ENCODE peak calls at places on chromosomes 12 and 14, in six cellular contexts. One of them, this sample, is unnamed.

GRCh38 chr12:104501641-104502040 is 44.9 kb downstream of the CHST11 start:
- DNase-seq in left lung: no peak
- DNase-seq in naive thymus-derived CD4-positive, alpha-beta T cell: no peak
- DNase-seq in stomach: no peak
- DNase-seq in WERI-Rb-1: no peak
- DNase-seq in mucosa of descending colon: no peak
- DNase-seq in this sample: no peak

GRCh38 chr14:30484976-30485375 is 74.0 kb upstream of the G2E3 start:
- DNase-seq in left lung: no peak
- DNase-seq in naive thymus-derived CD4-positive, alpha-beta T cell: no peak
- DNase-seq in stomach: no peak
- DNase-seq in WERI-Rb-1: no peak
- DNase-seq in mucosa of descending colon: no peak
- DNase-seq in this sample: no peak

GRCh38 chr14:101708853-101709532 is 52.5 kb upstream of the PPP2R5C start:
- DNase-seq in left lung: no peak
- DNase-seq in naive thymus-derived CD4-positive, alpha-beta T cell: no peak
- DNase-seq in stomach: no peak
- DNase-seq in WERI-Rb-1: peak; percentile 61
- DNase-seq in mucosa of descending colon: no peak
- DNase-seq in this sample: no peak

GRCh38 chr14:71626281-71626835 is 305.9 kb upstream of the RGS6 start:
- DNase-seq in left lung: no peak
- DNase-seq in naive thymus-derived CD4-positive, alpha-beta T cell: no peak
- DNase-seq in stomach: no peak
- DNase-seq in WERI-Rb-1: no peak
- DNase-seq in mucosa of descending colon: no peak
- DNase-seq in this sample: peak; percentile 14

GRCh38 chr14:53929871-53930685 is 26.5 kb downstream of the BMP4 start:
- DNase-seq in left lung: no peak
- DNase-seq in naive thymus-derived CD4-positive, alpha-beta T cell: peak; percentile 29
- DNase-seq in stomach: no peak
- DNase-seq in WERI-Rb-1: peak; percentile 38
- DNase-seq in mucosa of descending colon: peak; percentile 67
- DNase-seq in this sample: peak; percentile 36

GRCh38 chr12:179131-179884 is 34.6 kb downstream of the SLC6A12 start:
- DNase-seq in left lung: peak; percentile 69
- DNase-seq in naive thymus-derived CD4-positive, alpha-beta T cell: no peak
- DNase-seq in stomach: no peak
- DNase-seq in WERI-Rb-1: no peak
- DNase-seq in mucosa of descending colon: no peak
- DNase-seq in this sample: no peak

GRCh38 chr12:103673891-103674375 is 86.9 kb downstream of the STAB2 start:
- DNase-seq in left lung: no peak
- DNase-seq in naive thymus-derived CD4-positive, alpha-beta T cell: no peak
- DNase-seq in stomach: no peak
- DNase-seq in WERI-Rb-1: no peak
- DNase-seq in mucosa of descending colon: peak; percentile 31
- DNase-seq in this sample: no peak

GRCh38 chr14:50757702-50758101 is 73.3 kb downstream of the NIN start:
- DNase-seq in left lung: no peak
- DNase-seq in naive thymus-derived CD4-positive, alpha-beta T cell: no peak
- DNase-seq in stomach: no peak
- DNase-seq in WERI-Rb-1: no peak
- DNase-seq in mucosa of descending colon: no peak
- DNase-seq in this sample: no peak

GRCh38 chr12:110224379-110225304 is 56.4 kb upstream of the ATP2A2 start:
- DNase-seq in left lung: no peak
- DNase-seq in naive thymus-derived CD4-positive, alpha-beta T cell: no peak
- DNase-seq in stomach: no peak
- DNase-seq in WERI-Rb-1: no peak
- DNase-seq in mucosa of descending colon: peak; percentile 31
- DNase-seq in this sample: peak; percentile 39

DNA sequence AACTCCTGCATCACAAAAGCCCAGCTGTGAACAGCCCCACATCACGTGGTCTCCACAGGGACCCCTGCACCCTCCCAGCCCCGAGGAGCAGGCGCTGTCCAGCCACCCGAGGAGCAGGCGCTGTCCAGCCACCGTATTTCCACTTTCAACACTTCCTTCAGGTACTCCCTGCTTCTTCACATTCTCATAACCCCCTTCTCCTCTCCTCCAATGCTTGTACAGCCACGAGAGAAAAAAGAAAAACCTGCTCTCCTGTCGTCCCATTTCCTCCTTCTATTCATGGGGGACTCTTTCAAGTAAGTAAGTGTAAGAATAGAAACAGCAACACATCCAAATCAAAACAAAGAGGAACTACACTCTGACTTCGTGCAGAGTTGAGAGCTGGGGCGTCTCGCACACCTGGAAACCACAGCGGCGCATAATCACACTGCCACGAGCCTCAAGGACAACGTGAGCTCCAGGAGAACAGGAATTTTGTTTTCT is 11.9 kb downstream of the CDC42BPB start:
- DNase-seq in left lung: no peak
- DNase-seq in naive thymus-derived CD4-positive, alpha-beta T cell: no peak
- DNase-seq in stomach: no peak
- DNase-seq in WERI-Rb-1: no peak
- DNase-seq in mucosa of descending colon: no peak
- DNase-seq in this sample: no peak
- H3K4me3 ChIP-seq in left lung: no peak overlapping the region
- H3K4me3 ChIP-seq in naive thymus-derived CD4-positive, alpha-beta T cell: no peak overlapping the region
- H3K4me3 ChIP-seq in stomach: no peak overlapping the region
- H3K4me3 ChIP-seq in WERI-Rb-1: no peak overlapping the region
- H3K4me3 ChIP-seq in mucosa of descending colon: no peak overlapping the region
- H3K4me3 ChIP-seq in this sample: no peak overlapping the region

GRCh38 chr14:105426416-105427130 is 6.9 kb downstream of the MTA1 start:
- DNase-seq in left lung: peak; percentile 52
- DNase-seq in naive thymus-derived CD4-positive, alpha-beta T cell: no peak
- DNase-seq in stomach: no peak
- DNase-seq in WERI-Rb-1: no peak
- DNase-seq in mucosa of descending colon: no peak
- DNase-seq in this sample: no peak
- H3K36me3 ChIP-seq in left lung: peaks cover 23% of the 10 kb centered on the region
- H3K36me3 ChIP-seq in naive thymus-derived CD4-positive, alpha-beta T cell: no peaks in the 10 kb centered on the region
- H3K36me3 ChIP-seq in stomach: peaks cover 44% of the 10 kb centered on the region
- H3K36me3 ChIP-seq in WERI-Rb-1: peaks cover 47% of the 10 kb centered on the region
- H3K36me3 ChIP-seq in mucosa of descending colon: no peaks in the 10 kb centered on the region
- H3K36me3 ChIP-seq in this sample: peaks cover 67% of the 10 kb centered on the region

GRCh38 chr12:58529897-58530296 is 390.4 kb downstream of the LRIG3 start:
- DNase-seq in left lung: no peak
- DNase-seq in naive thymus-derived CD4-positive, alpha-beta T cell: no peak
- DNase-seq in stomach: no peak
- DNase-seq in WERI-Rb-1: no peak
- DNase-seq in mucosa of descending colon: no peak
- DNase-seq in this sample: no peak

GRCh38 chr12:58532855-58533608 is 387.3 kb downstream of the LRIG3 start:
- DNase-seq in left lung: no peak
- DNase-seq in naive thymus-derived CD4-positive, alpha-beta T cell: no peak
- DNase-seq in stomach: no peak
- DNase-seq in WERI-Rb-1: no peak
- DNase-seq in mucosa of descending colon: no peak
- DNase-seq in this sample: no peak

GRCh38 chr12:58528266-58528665 is 392.0 kb downstream of the LRIG3 start:
- DNase-seq in left lung: no peak
- DNase-seq in naive thymus-derived CD4-positive, alpha-beta T cell: no peak
- DNase-seq in stomach: no peak
- DNase-seq in WERI-Rb-1: no peak
- DNase-seq in mucosa of descending colon: no peak
- DNase-seq in this sample: no peak

GRCh38 chr12:58529114-58529665 is 391.1 kb downstream of the LRIG3 start:
- DNase-seq in left lung: no peak
- DNase-seq in naive thymus-derived CD4-positive, alpha-beta T cell: no peak
- DNase-seq in stomach: no peak
- DNase-seq in WERI-Rb-1: no peak
- DNase-seq in mucosa of descending colon: no peak
- DNase-seq in this sample: no peak

DNA sequence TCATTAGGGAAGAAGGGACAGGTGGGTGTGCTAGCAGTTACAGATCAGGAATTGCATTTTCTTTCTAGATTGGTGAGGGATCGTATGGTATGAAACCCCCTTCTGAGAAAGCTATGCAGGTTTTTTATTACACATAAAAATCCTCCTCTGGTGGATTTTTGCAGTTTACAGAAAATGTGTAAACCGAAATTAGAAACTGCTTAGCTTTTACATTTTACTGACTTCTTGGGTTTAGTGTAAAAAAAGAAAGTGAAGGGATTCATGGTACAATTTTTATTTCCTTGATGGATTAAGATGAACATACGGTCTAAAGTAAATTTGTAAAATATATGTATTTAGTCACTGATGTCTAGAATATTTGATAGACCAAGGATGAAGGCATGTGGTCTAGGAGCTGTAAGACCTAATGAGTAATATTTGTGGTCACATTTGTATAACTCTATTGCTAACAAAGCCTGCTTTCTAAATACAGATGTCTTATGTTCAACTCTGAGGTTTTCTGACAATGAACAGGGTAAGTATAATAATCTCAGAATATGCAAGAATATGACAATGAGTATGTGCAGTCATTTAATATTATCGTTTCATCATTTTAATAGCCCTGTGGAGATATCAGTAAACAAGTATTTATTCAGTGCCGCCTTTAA is 389.8 kb downstream of the LRIG3 start:
- DNase-seq in left lung: no peak
- DNase-seq in naive thymus-derived CD4-positive, alpha-beta T cell: no peak
- DNase-seq in stomach: no peak
- DNase-seq in WERI-Rb-1: no peak
- DNase-seq in mucosa of descending colon: no peak
- DNase-seq in this sample: no peak
- H3K4me3 ChIP-seq in left lung: no peak overlapping the region
- H3K4me3 ChIP-seq in naive thymus-derived CD4-positive, alpha-beta T cell: no peak overlapping the region
- H3K4me3 ChIP-seq in stomach: no peak overlapping the region
- H3K4me3 ChIP-seq in WERI-Rb-1: no peak overlapping the region
- H3K4me3 ChIP-seq in mucosa of descending colon: no peak overlapping the region
- H3K4me3 ChIP-seq in this sample: no peak overlapping the region

DNA sequence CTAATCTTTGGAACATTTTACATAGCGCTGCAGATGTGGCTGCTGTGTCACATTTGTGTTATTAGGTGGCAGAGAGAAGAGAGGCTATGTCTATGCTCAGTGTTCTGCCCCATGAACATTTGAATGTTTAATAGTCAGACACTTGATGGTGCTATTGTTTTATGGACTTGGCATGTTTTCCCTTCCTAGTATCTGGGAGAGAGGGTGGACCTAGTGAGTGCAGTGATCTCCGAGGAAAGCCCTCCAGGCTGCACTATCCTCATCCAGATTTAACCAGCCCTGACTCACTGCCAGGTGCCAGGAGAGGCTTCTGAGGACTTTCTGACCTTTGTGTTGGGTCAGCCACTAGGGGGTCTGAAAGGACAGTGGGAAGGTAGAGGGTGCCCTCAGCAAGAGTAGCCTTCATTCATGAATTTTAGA is 24.3 kb downstream of the ZFC3H1 start:
- DNase-seq in left lung: no peak
- DNase-seq in naive thymus-derived CD4-positive, alpha-beta T cell: no peak
- DNase-seq in stomach: no peak
- DNase-seq in WERI-Rb-1: peak; percentile 40
- DNase-seq in mucosa of descending colon: no peak
- DNase-seq in this sample: peak; percentile 43
- H3K36me3 ChIP-seq in left lung: peaks cover 99% of the 10 kb centered on the region
- H3K36me3 ChIP-seq in naive thymus-derived CD4-positive, alpha-beta T cell: peaks cover 19% of the 10 kb centered on the region
- H3K36me3 ChIP-seq in stomach: peaks cover 96% of the 10 kb centered on the region
- H3K36me3 ChIP-seq in WERI-Rb-1: peaks cover 64% of the 10 kb centered on the region
- H3K36me3 ChIP-seq in mucosa of descending colon: peaks cover 6% of the 10 kb centered on the region
- H3K36me3 ChIP-seq in this sample: peaks cover 67% of the 10 kb centered on the region

GRCh38 chr14:23364604-23365352 is at the start of gene EFS:
- DNase-seq in left lung: peak; percentile 80
- DNase-seq in naive thymus-derived CD4-positive, alpha-beta T cell: no peak
- DNase-seq in stomach: no peak
- DNase-seq in WERI-Rb-1: peak; percentile 43
- DNase-seq in mucosa of descending colon: no peak
- DNase-seq in this sample: no peak

GRCh38 chr14:23370221-23370620 is 2.4 kb upstream of the IL25 start:
- DNase-seq in left lung: no peak
- DNase-seq in naive thymus-derived CD4-positive, alpha-beta T cell: no peak
- DNase-seq in stomach: no peak
- DNase-seq in WERI-Rb-1: no peak
- DNase-seq in mucosa of descending colon: no peak
- DNase-seq in this sample: no peak

GRCh38 chr14:23365353-23366162 is 586 bp upstream of the EFS start:
- DNase-seq in left lung: peak; percentile 80
- DNase-seq in naive thymus-derived CD4-positive, alpha-beta T cell: no peak
- DNase-seq in stomach: peak; percentile 45
- DNase-seq in WERI-Rb-1: no peak
- DNase-seq in mucosa of descending colon: no peak
- DNase-seq in this sample: no peak

GRCh38 chr14:23364164-23364571 is 804 bp downstream of the EFS start:
- DNase-seq in left lung: no peak
- DNase-seq in naive thymus-derived CD4-positive, alpha-beta T cell: no peak
- DNase-seq in stomach: no peak
- DNase-seq in WERI-Rb-1: peak; percentile 58
- DNase-seq in mucosa of descending colon: no peak
- DNase-seq in this sample: no peak

DNA sequence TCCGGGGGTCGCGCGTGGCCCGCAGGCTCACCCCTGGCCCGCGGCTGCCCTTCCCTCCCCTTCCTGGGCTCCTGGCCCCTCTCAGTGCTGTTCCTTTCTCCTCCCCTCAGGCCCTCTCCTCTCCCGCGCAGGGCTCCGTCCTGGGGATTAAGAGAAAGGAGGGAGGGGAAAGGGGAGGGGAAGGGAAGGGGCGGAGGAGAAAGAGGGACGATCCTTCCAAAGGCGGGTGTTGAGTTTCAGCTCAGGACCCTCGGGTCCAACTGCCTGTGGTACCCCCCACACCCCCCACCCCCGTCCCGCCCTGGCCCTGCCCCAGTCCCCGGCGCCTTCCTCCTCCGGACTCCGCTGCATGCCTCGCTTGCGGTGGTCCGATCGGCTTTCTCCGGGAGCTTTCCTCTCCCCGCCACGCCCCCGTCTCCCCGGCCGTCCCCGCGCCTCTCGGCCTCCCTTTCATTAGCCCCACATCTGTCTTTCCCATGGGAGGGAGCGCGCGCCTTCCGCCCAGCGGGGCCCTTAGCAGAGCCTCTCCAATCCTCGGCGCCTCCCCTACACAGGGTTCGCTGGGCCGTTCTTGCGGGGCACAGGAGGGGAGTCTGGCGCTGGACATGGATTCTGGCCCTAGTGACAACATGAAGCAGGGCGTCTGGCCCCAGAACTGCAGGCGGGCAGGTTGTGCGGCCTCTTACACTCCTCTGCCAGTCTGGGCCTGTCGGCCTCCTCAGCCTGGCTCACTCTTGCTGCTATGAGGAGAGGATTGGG is 1.4 kb upstream of the EFS start:
- DNase-seq in left lung: peak; percentile 87
- DNase-seq in naive thymus-derived CD4-positive, alpha-beta T cell: no peak
- DNase-seq in stomach: no peak
- DNase-seq in WERI-Rb-1: peak; percentile 96
- DNase-seq in mucosa of descending colon: peak; percentile 32
- DNase-seq in this sample: no peak
- H3K4me3 ChIP-seq in left lung: peak overlapping the region; percentile 48
- H3K4me3 ChIP-seq in naive thymus-derived CD4-positive, alpha-beta T cell: no peak overlapping the region
- H3K4me3 ChIP-seq in stomach: peak overlapping the region; percentile 47
- H3K4me3 ChIP-seq in WERI-Rb-1: peak overlapping the region; percentile 79
- H3K4me3 ChIP-seq in mucosa of descending colon: no peak overlapping the region
- H3K4me3 ChIP-seq in this sample: no peak overlapping the region